ENCODE peak calls at places on chromosome 11, in ten cellular contexts. One of them, this sample, is unnamed.

GRCh38 chr11:27718346-27718852 is 18.1 kb upstream of the BDNF start:
- DNase-seq in GDM1: no peak
- DNase-seq in Right ventricle myocardium inferior: no peak
- DNase-seq in NCI-H2029 treated with DMSO at 0.1 percent for 48 hours: peak
- DNase-seq in activated CD4-positive, alpha-beta T cell treated with anti-CD3 and anti-CD28 coated beads for 1 hour: no peak
- DNase-seq in T47D: no peak
- DNase-seq in stimulated activated CD4-positive, alpha-beta T cell treated with anti-CD3 and anti-CD28 coated beads, Interleukin-2, amount 100 ng/mL, for 24 hours: no peak
- DNase-seq in EL: peak
- DNase-seq in NCI-H2227 treated with DMSO at 0.1 percent for 48 hours: peak
- DNase-seq in RWPE1: peak
- DNase-seq in this sample: no peak

GRCh38 chr11:111937461-111937769 is 272 bp downstream of the DIXDC1 start:
- DNase-seq in GDM1: no peak
- DNase-seq in Right ventricle myocardium inferior: no peak
- DNase-seq in NCI-H2029 treated with DMSO at 0.1 percent for 48 hours: no peak
- DNase-seq in activated CD4-positive, alpha-beta T cell treated with anti-CD3 and anti-CD28 coated beads for 1 hour: no peak
- DNase-seq in T47D: no peak
- DNase-seq in stimulated activated CD4-positive, alpha-beta T cell treated with anti-CD3 and anti-CD28 coated beads, Interleukin-2, amount 100 ng/mL, for 24 hours: no peak
- DNase-seq in EL: no peak
- DNase-seq in NCI-H2227 treated with DMSO at 0.1 percent for 48 hours: no peak
- DNase-seq in RWPE1: no peak
- DNase-seq in this sample: no peak

GRCh38 chr11:119181677-119182412 is 3.4 kb upstream of the NHERF4 start:
- DNase-seq in GDM1: no peak
- DNase-seq in Right ventricle myocardium inferior: no peak
- DNase-seq in NCI-H2029 treated with DMSO at 0.1 percent for 48 hours: peak
- DNase-seq in activated CD4-positive, alpha-beta T cell treated with anti-CD3 and anti-CD28 coated beads for 1 hour: no peak
- DNase-seq in T47D: no peak
- DNase-seq in stimulated activated CD4-positive, alpha-beta T cell treated with anti-CD3 and anti-CD28 coated beads, Interleukin-2, amount 100 ng/mL, for 24 hours: no peak
- DNase-seq in EL: no peak
- DNase-seq in NCI-H2227 treated with DMSO at 0.1 percent for 48 hours: no peak
- DNase-seq in RWPE1: no peak
- DNase-seq in this sample: no peak

GRCh38 chr11:12126352-12127019 is 16.1 kb downstream of the MICAL2 start:
- DNase-seq in GDM1: no peak
- DNase-seq in Right ventricle myocardium inferior: no peak
- DNase-seq in NCI-H2029 treated with DMSO at 0.1 percent for 48 hours: no peak
- DNase-seq in activated CD4-positive, alpha-beta T cell treated with anti-CD3 and anti-CD28 coated beads for 1 hour: no peak
- DNase-seq in T47D: no peak
- DNase-seq in stimulated activated CD4-positive, alpha-beta T cell treated with anti-CD3 and anti-CD28 coated beads, Interleukin-2, amount 100 ng/mL, for 24 hours: no peak
- DNase-seq in EL: peak
- DNase-seq in NCI-H2227 treated with DMSO at 0.1 percent for 48 hours: no peak
- DNase-seq in RWPE1: peak
- DNase-seq in this sample: no peak

GRCh38 chr11:128884703-128885338 is 6.3 kb upstream of the KCNJ5 start:
- DNase-seq in GDM1: peak
- DNase-seq in Right ventricle myocardium inferior: no peak
- DNase-seq in NCI-H2029 treated with DMSO at 0.1 percent for 48 hours: peak
- DNase-seq in activated CD4-positive, alpha-beta T cell treated with anti-CD3 and anti-CD28 coated beads for 1 hour: no peak
- DNase-seq in T47D: peak
- DNase-seq in stimulated activated CD4-positive, alpha-beta T cell treated with anti-CD3 and anti-CD28 coated beads, Interleukin-2, amount 100 ng/mL, for 24 hours: peak
- DNase-seq in EL: peak
- DNase-seq in NCI-H2227 treated with DMSO at 0.1 percent for 48 hours: peak
- DNase-seq in RWPE1: peak
- DNase-seq in this sample: peak

GRCh38 chr11:116986521-116987105 is 111.6 kb downstream of the SIK3 start:
- DNase-seq in GDM1: no peak
- DNase-seq in Right ventricle myocardium inferior: no peak
- DNase-seq in NCI-H2029 treated with DMSO at 0.1 percent for 48 hours: peak
- DNase-seq in activated CD4-positive, alpha-beta T cell treated with anti-CD3 and anti-CD28 coated beads for 1 hour: no peak
- DNase-seq in T47D: no peak
- DNase-seq in stimulated activated CD4-positive, alpha-beta T cell treated with anti-CD3 and anti-CD28 coated beads, Interleukin-2, amount 100 ng/mL, for 24 hours: no peak
- DNase-seq in EL: peak
- DNase-seq in NCI-H2227 treated with DMSO at 0.1 percent for 48 hours: peak
- DNase-seq in RWPE1: peak
- DNase-seq in this sample: no peak

GRCh38 chr11:79390477-79390876 is 50.4 kb downstream of the TENM4 start:
- DNase-seq in GDM1: no peak
- DNase-seq in Right ventricle myocardium inferior: no peak
- DNase-seq in NCI-H2029 treated with DMSO at 0.1 percent for 48 hours: no peak
- DNase-seq in activated CD4-positive, alpha-beta T cell treated with anti-CD3 and anti-CD28 coated beads for 1 hour: no peak
- DNase-seq in T47D: no peak
- DNase-seq in stimulated activated CD4-positive, alpha-beta T cell treated with anti-CD3 and anti-CD28 coated beads, Interleukin-2, amount 100 ng/mL, for 24 hours: no peak
- DNase-seq in EL: no peak
- DNase-seq in NCI-H2227 treated with DMSO at 0.1 percent for 48 hours: no peak
- DNase-seq in RWPE1: no peak
- DNase-seq in this sample: no peak

GRCh38 chr11:35236667-35237003 is 97.7 kb downstream of the CD44 start:
- DNase-seq in GDM1: no peak
- DNase-seq in Right ventricle myocardium inferior: no peak
- DNase-seq in NCI-H2029 treated with DMSO at 0.1 percent for 48 hours: no peak
- DNase-seq in activated CD4-positive, alpha-beta T cell treated with anti-CD3 and anti-CD28 coated beads for 1 hour: no peak
- DNase-seq in T47D: no peak
- DNase-seq in stimulated activated CD4-positive, alpha-beta T cell treated with anti-CD3 and anti-CD28 coated beads, Interleukin-2, amount 100 ng/mL, for 24 hours: no peak
- DNase-seq in EL: peak
- DNase-seq in NCI-H2227 treated with DMSO at 0.1 percent for 48 hours: no peak
- DNase-seq in RWPE1: no peak
- DNase-seq in this sample: no peak

GRCh38 chr11:124897681-124898680 is at the start of gene ROBO4:
- DNase-seq in GDM1: peak
- DNase-seq in Right ventricle myocardium inferior: no peak
- DNase-seq in NCI-H2029 treated with DMSO at 0.1 percent for 48 hours: no peak
- DNase-seq in activated CD4-positive, alpha-beta T cell treated with anti-CD3 and anti-CD28 coated beads for 1 hour: no peak
- DNase-seq in T47D: no peak
- DNase-seq in stimulated activated CD4-positive, alpha-beta T cell treated with anti-CD3 and anti-CD28 coated beads, Interleukin-2, amount 100 ng/mL, for 24 hours: peak
- DNase-seq in EL: peak
- DNase-seq in NCI-H2227 treated with DMSO at 0.1 percent for 48 hours: no peak
- DNase-seq in RWPE1: peak
- DNase-seq in this sample: no peak

GRCh38 chr11:107563702-107564101 is 1.8 kb downstream of the ALKBH8 start:
- DNase-seq in GDM1: no peak
- DNase-seq in Right ventricle myocardium inferior: no peak
- DNase-seq in NCI-H2029 treated with DMSO at 0.1 percent for 48 hours: peak
- DNase-seq in activated CD4-positive, alpha-beta T cell treated with anti-CD3 and anti-CD28 coated beads for 1 hour: no peak
- DNase-seq in T47D: no peak
- DNase-seq in stimulated activated CD4-positive, alpha-beta T cell treated with anti-CD3 and anti-CD28 coated beads, Interleukin-2, amount 100 ng/mL, for 24 hours: peak
- DNase-seq in EL: peak
- DNase-seq in NCI-H2227 treated with DMSO at 0.1 percent for 48 hours: peak
- DNase-seq in RWPE1: peak
- DNase-seq in this sample: peak

GRCh38 chr11:79095424-79095823 is 345.4 kb downstream of the TENM4 start:
- DNase-seq in GDM1: no peak
- DNase-seq in Right ventricle myocardium inferior: no peak
- DNase-seq in NCI-H2029 treated with DMSO at 0.1 percent for 48 hours: no peak
- DNase-seq in activated CD4-positive, alpha-beta T cell treated with anti-CD3 and anti-CD28 coated beads for 1 hour: no peak
- DNase-seq in T47D: no peak
- DNase-seq in stimulated activated CD4-positive, alpha-beta T cell treated with anti-CD3 and anti-CD28 coated beads, Interleukin-2, amount 100 ng/mL, for 24 hours: no peak
- DNase-seq in EL: no peak
- DNase-seq in NCI-H2227 treated with DMSO at 0.1 percent for 48 hours: no peak
- DNase-seq in RWPE1: no peak
- DNase-seq in this sample: no peak

GRCh38 chr11:108592591-108593213 is 866 bp downstream of the EXPH5 start:
- DNase-seq in GDM1: no peak
- DNase-seq in Right ventricle myocardium inferior: peak
- DNase-seq in NCI-H2029 treated with DMSO at 0.1 percent for 48 hours: no peak
- DNase-seq in activated CD4-positive, alpha-beta T cell treated with anti-CD3 and anti-CD28 coated beads for 1 hour: peak
- DNase-seq in T47D: peak
- DNase-seq in stimulated activated CD4-positive, alpha-beta T cell treated with anti-CD3 and anti-CD28 coated beads, Interleukin-2, amount 100 ng/mL, for 24 hours: peak
- DNase-seq in EL: peak
- DNase-seq in NCI-H2227 treated with DMSO at 0.1 percent for 48 hours: no peak
- DNase-seq in RWPE1: peak
- DNase-seq in this sample: peak

GRCh38 chr11:31656051-31656450 is 146.5 kb downstream of the ELP4 start:
- DNase-seq in GDM1: no peak
- DNase-seq in Right ventricle myocardium inferior: no peak
- DNase-seq in NCI-H2029 treated with DMSO at 0.1 percent for 48 hours: no peak
- DNase-seq in activated CD4-positive, alpha-beta T cell treated with anti-CD3 and anti-CD28 coated beads for 1 hour: no peak
- DNase-seq in T47D: no peak
- DNase-seq in stimulated activated CD4-positive, alpha-beta T cell treated with anti-CD3 and anti-CD28 coated beads, Interleukin-2, amount 100 ng/mL, for 24 hours: no peak
- DNase-seq in EL: peak
- DNase-seq in NCI-H2227 treated with DMSO at 0.1 percent for 48 hours: no peak
- DNase-seq in RWPE1: no peak
- DNase-seq in this sample: no peak

GRCh38 chr11:3199537-3200295 is 18.9 kb downstream of the MRGPRG start:
- DNase-seq in GDM1: no peak
- DNase-seq in Right ventricle myocardium inferior: no peak
- DNase-seq in NCI-H2029 treated with DMSO at 0.1 percent for 48 hours: no peak
- DNase-seq in activated CD4-positive, alpha-beta T cell treated with anti-CD3 and anti-CD28 coated beads for 1 hour: no peak
- DNase-seq in T47D: no peak
- DNase-seq in stimulated activated CD4-positive, alpha-beta T cell treated with anti-CD3 and anti-CD28 coated beads, Interleukin-2, amount 100 ng/mL, for 24 hours: no peak
- DNase-seq in EL: no peak
- DNase-seq in NCI-H2227 treated with DMSO at 0.1 percent for 48 hours: no peak
- DNase-seq in RWPE1: no peak
- DNase-seq in this sample: peak

GRCh38 chr11:77188323-77188911 is 60.4 kb downstream of the MYO7A start:
- DNase-seq in GDM1: peak
- DNase-seq in Right ventricle myocardium inferior: peak
- DNase-seq in NCI-H2029 treated with DMSO at 0.1 percent for 48 hours: peak
- DNase-seq in activated CD4-positive, alpha-beta T cell treated with anti-CD3 and anti-CD28 coated beads for 1 hour: peak
- DNase-seq in T47D: peak
- DNase-seq in stimulated activated CD4-positive, alpha-beta T cell treated with anti-CD3 and anti-CD28 coated beads, Interleukin-2, amount 100 ng/mL, for 24 hours: peak
- DNase-seq in EL: peak
- DNase-seq in NCI-H2227 treated with DMSO at 0.1 percent for 48 hours: peak
- DNase-seq in RWPE1: peak
- DNase-seq in this sample: peak

GRCh38 chr11:62974848-62975522 is 9.8 kb downstream of the SLC22A6 start:
- DNase-seq in GDM1: no peak
- DNase-seq in Right ventricle myocardium inferior: peak
- DNase-seq in NCI-H2029 treated with DMSO at 0.1 percent for 48 hours: peak
- DNase-seq in activated CD4-positive, alpha-beta T cell treated with anti-CD3 and anti-CD28 coated beads for 1 hour: no peak
- DNase-seq in T47D: no peak
- DNase-seq in stimulated activated CD4-positive, alpha-beta T cell treated with anti-CD3 and anti-CD28 coated beads, Interleukin-2, amount 100 ng/mL, for 24 hours: no peak
- DNase-seq in EL: peak
- DNase-seq in NCI-H2227 treated with DMSO at 0.1 percent for 48 hours: peak
- DNase-seq in RWPE1: no peak
- DNase-seq in this sample: no peak

GRCh38 chr11:112942966-112943643 is 18.1 kb upstream of the NCAM1 start:
- DNase-seq in GDM1: no peak
- DNase-seq in Right ventricle myocardium inferior: no peak
- DNase-seq in NCI-H2029 treated with DMSO at 0.1 percent for 48 hours: no peak
- DNase-seq in activated CD4-positive, alpha-beta T cell treated with anti-CD3 and anti-CD28 coated beads for 1 hour: no peak
- DNase-seq in T47D: no peak
- DNase-seq in stimulated activated CD4-positive, alpha-beta T cell treated with anti-CD3 and anti-CD28 coated beads, Interleukin-2, amount 100 ng/mL, for 24 hours: no peak
- DNase-seq in EL: no peak
- DNase-seq in NCI-H2227 treated with DMSO at 0.1 percent for 48 hours: peak
- DNase-seq in RWPE1: no peak
- DNase-seq in this sample: no peak

GRCh38 chr11:60951909-60952741 is at the start of gene SLC15A3:
- DNase-seq in GDM1: peak
- DNase-seq in Right ventricle myocardium inferior: peak
- DNase-seq in NCI-H2029 treated with DMSO at 0.1 percent for 48 hours: no peak
- DNase-seq in activated CD4-positive, alpha-beta T cell treated with anti-CD3 and anti-CD28 coated beads for 1 hour: no peak
- DNase-seq in T47D: peak
- DNase-seq in stimulated activated CD4-positive, alpha-beta T cell treated with anti-CD3 and anti-CD28 coated beads, Interleukin-2, amount 100 ng/mL, for 24 hours: no peak
- DNase-seq in EL: peak
- DNase-seq in NCI-H2227 treated with DMSO at 0.1 percent for 48 hours: no peak
- DNase-seq in RWPE1: no peak
- DNase-seq in this sample: no peak

GRCh38 chr11:75719089-75719638 is 1.5 kb downstream of the MOGAT2 start:
- DNase-seq in GDM1: no peak
- DNase-seq in Right ventricle myocardium inferior: peak
- DNase-seq in NCI-H2029 treated with DMSO at 0.1 percent for 48 hours: no peak
- DNase-seq in activated CD4-positive, alpha-beta T cell treated with anti-CD3 and anti-CD28 coated beads for 1 hour: no peak
- DNase-seq in T47D: no peak
- DNase-seq in stimulated activated CD4-positive, alpha-beta T cell treated with anti-CD3 and anti-CD28 coated beads, Interleukin-2, amount 100 ng/mL, for 24 hours: no peak
- DNase-seq in EL: no peak
- DNase-seq in NCI-H2227 treated with DMSO at 0.1 percent for 48 hours: no peak
- DNase-seq in RWPE1: no peak
- DNase-seq in this sample: no peak

GRCh38 chr11:6604081-6604626 is 580 bp downstream of the ILK start:
- DNase-seq in GDM1: peak
- DNase-seq in Right ventricle myocardium inferior: peak
- DNase-seq in NCI-H2029 treated with DMSO at 0.1 percent for 48 hours: no peak
- DNase-seq in activated CD4-positive, alpha-beta T cell treated with anti-CD3 and anti-CD28 coated beads for 1 hour: peak
- DNase-seq in T47D: no peak
- DNase-seq in stimulated activated CD4-positive, alpha-beta T cell treated with anti-CD3 and anti-CD28 coated beads, Interleukin-2, amount 100 ng/mL, for 24 hours: peak
- DNase-seq in EL: peak
- DNase-seq in NCI-H2227 treated with DMSO at 0.1 percent for 48 hours: peak
- DNase-seq in RWPE1: peak
- DNase-seq in this sample: peak

GRCh38 chr11:43955381-43956118 is 13.1 kb downstream of the C11orf96 start:
- DNase-seq in GDM1: no peak
- DNase-seq in Right ventricle myocardium inferior: no peak
- DNase-seq in NCI-H2029 treated with DMSO at 0.1 percent for 48 hours: no peak
- DNase-seq in activated CD4-positive, alpha-beta T cell treated with anti-CD3 and anti-CD28 coated beads for 1 hour: no peak
- DNase-seq in T47D: no peak
- DNase-seq in stimulated activated CD4-positive, alpha-beta T cell treated with anti-CD3 and anti-CD28 coated beads, Interleukin-2, amount 100 ng/mL, for 24 hours: no peak
- DNase-seq in EL: peak
- DNase-seq in NCI-H2227 treated with DMSO at 0.1 percent for 48 hours: no peak
- DNase-seq in RWPE1: no peak
- DNase-seq in this sample: no peak

GRCh38 chr11:33842236-33842915 is 49.5 kb downstream of the LMO2 start:
- DNase-seq in GDM1: no peak
- DNase-seq in Right ventricle myocardium inferior: no peak
- DNase-seq in NCI-H2029 treated with DMSO at 0.1 percent for 48 hours: no peak
- DNase-seq in activated CD4-positive, alpha-beta T cell treated with anti-CD3 and anti-CD28 coated beads for 1 hour: no peak
- DNase-seq in T47D: no peak
- DNase-seq in stimulated activated CD4-positive, alpha-beta T cell treated with anti-CD3 and anti-CD28 coated beads, Interleukin-2, amount 100 ng/mL, for 24 hours: no peak
- DNase-seq in EL: no peak
- DNase-seq in NCI-H2227 treated with DMSO at 0.1 percent for 48 hours: no peak
- DNase-seq in RWPE1: no peak
- DNase-seq in this sample: no peak

GRCh38 chr11:19827399-19828135 is 114.9 kb downstream of the NAV2 start:
- DNase-seq in GDM1: no peak
- DNase-seq in Right ventricle myocardium inferior: no peak
- DNase-seq in NCI-H2029 treated with DMSO at 0.1 percent for 48 hours: no peak
- DNase-seq in activated CD4-positive, alpha-beta T cell treated with anti-CD3 and anti-CD28 coated beads for 1 hour: no peak
- DNase-seq in T47D: no peak
- DNase-seq in stimulated activated CD4-positive, alpha-beta T cell treated with anti-CD3 and anti-CD28 coated beads, Interleukin-2, amount 100 ng/mL, for 24 hours: no peak
- DNase-seq in EL: no peak
- DNase-seq in NCI-H2227 treated with DMSO at 0.1 percent for 48 hours: no peak
- DNase-seq in RWPE1: no peak
- DNase-seq in this sample: no peak

GRCh38 chr11:113242767-113243397 is 71.5 kb upstream of the TTC12 start:
- DNase-seq in GDM1: no peak
- DNase-seq in Right ventricle myocardium inferior: no peak
- DNase-seq in NCI-H2029 treated with DMSO at 0.1 percent for 48 hours: no peak
- DNase-seq in activated CD4-positive, alpha-beta T cell treated with anti-CD3 and anti-CD28 coated beads for 1 hour: no peak
- DNase-seq in T47D: no peak
- DNase-seq in stimulated activated CD4-positive, alpha-beta T cell treated with anti-CD3 and anti-CD28 coated beads, Interleukin-2, amount 100 ng/mL, for 24 hours: no peak
- DNase-seq in EL: peak
- DNase-seq in NCI-H2227 treated with DMSO at 0.1 percent for 48 hours: peak
- DNase-seq in RWPE1: no peak
- DNase-seq in this sample: no peak

GRCh38 chr11:36702330-36703054 is 104.5 kb upstream of the RAG2 start:
- DNase-seq in GDM1: peak
- DNase-seq in Right ventricle myocardium inferior: no peak
- DNase-seq in NCI-H2029 treated with DMSO at 0.1 percent for 48 hours: no peak
- DNase-seq in activated CD4-positive, alpha-beta T cell treated with anti-CD3 and anti-CD28 coated beads for 1 hour: no peak
- DNase-seq in T47D: peak
- DNase-seq in stimulated activated CD4-positive, alpha-beta T cell treated with anti-CD3 and anti-CD28 coated beads, Interleukin-2, amount 100 ng/mL, for 24 hours: no peak
- DNase-seq in EL: peak
- DNase-seq in NCI-H2227 treated with DMSO at 0.1 percent for 48 hours: peak
- DNase-seq in RWPE1: peak
- DNase-seq in this sample: no peak

GRCh38 chr11:79062814-79063762 is 377.7 kb downstream of the TENM4 start:
- DNase-seq in GDM1: no peak
- DNase-seq in Right ventricle myocardium inferior: no peak
- DNase-seq in NCI-H2029 treated with DMSO at 0.1 percent for 48 hours: no peak
- DNase-seq in activated CD4-positive, alpha-beta T cell treated with anti-CD3 and anti-CD28 coated beads for 1 hour: no peak
- DNase-seq in T47D: no peak
- DNase-seq in stimulated activated CD4-positive, alpha-beta T cell treated with anti-CD3 and anti-CD28 coated beads, Interleukin-2, amount 100 ng/mL, for 24 hours: no peak
- DNase-seq in EL: peak
- DNase-seq in NCI-H2227 treated with DMSO at 0.1 percent for 48 hours: peak
- DNase-seq in RWPE1: no peak
- DNase-seq in this sample: no peak

GRCh38 chr11:2898366-2899079 is 12.9 kb upstream of the CDKN1C start:
- DNase-seq in GDM1: peak
- DNase-seq in Right ventricle myocardium inferior: no peak
- DNase-seq in NCI-H2029 treated with DMSO at 0.1 percent for 48 hours: peak
- DNase-seq in activated CD4-positive, alpha-beta T cell treated with anti-CD3 and anti-CD28 coated beads for 1 hour: peak
- DNase-seq in T47D: no peak
- DNase-seq in stimulated activated CD4-positive, alpha-beta T cell treated with anti-CD3 and anti-CD28 coated beads, Interleukin-2, amount 100 ng/mL, for 24 hours: peak
- DNase-seq in EL: peak
- DNase-seq in NCI-H2227 treated with DMSO at 0.1 percent for 48 hours: no peak
- DNase-seq in RWPE1: peak
- DNase-seq in this sample: peak

GRCh38 chr11:119540370-119541125 is 117.6 kb upstream of the THY1 start:
- DNase-seq in GDM1: no peak
- DNase-seq in Right ventricle myocardium inferior: no peak
- DNase-seq in NCI-H2029 treated with DMSO at 0.1 percent for 48 hours: no peak
- DNase-seq in activated CD4-positive, alpha-beta T cell treated with anti-CD3 and anti-CD28 coated beads for 1 hour: no peak
- DNase-seq in T47D: no peak
- DNase-seq in stimulated activated CD4-positive, alpha-beta T cell treated with anti-CD3 and anti-CD28 coated beads, Interleukin-2, amount 100 ng/mL, for 24 hours: peak
- DNase-seq in EL: no peak
- DNase-seq in NCI-H2227 treated with DMSO at 0.1 percent for 48 hours: no peak
- DNase-seq in RWPE1: no peak
- DNase-seq in this sample: no peak